ENCODE peak calls at places on chromosomes 6 and 20, in four cellular contexts. S is GM10248, I is GM20000, U is spleen. D is an unnamed sample.

GRCh38 chr6:163579880-163580295 is 165.4 kb downstream of the QKI start:
- DNase-seq in S (no peak), I (no peak), U (no peak), D (peak)

GRCh38 chr6:126188271-126188909 is 151.5 kb upstream of the CENPW start:
- DNase-seq in S (no peak), I (no peak), U (no peak), D (no peak)

GRCh38 chr20:34324541-34324940 is 21.4 kb upstream of the AHCY start:
- DNase-seq in S (no peak), I (no peak), U (no peak), D (no peak)

GRCh38 chr6:125913864-125914351 is 42.7 kb upstream of the HINT3 start:
- DNase-seq in S (no peak), I (no peak), U (no peak), D (no peak)

GRCh38 chr6:137487181-137487910 is 6.8 kb downstream of the OLIG3 start:
- DNase-seq in S (no peak), I (peak), U (no peak), D (no peak)

GRCh38 chr20:6053776-6054688 is at the start of gene LRRN4:
- DNase-seq in S (no peak), I (no peak), U (no peak), D (no peak)

GRCh38 chr6:22147983-22148797 is 148.6 kb downstream of the PRL start:
- DNase-seq in S (no peak), I (no peak), U (no peak), D (no peak)

GRCh38 chr6:151242420-151242841 is 2.7 kb downstream of the AKAP12 start:
- DNase-seq in S (no peak), I (no peak), U (no peak), D (no peak)

GRCh38 chr6:51292659-51293058 is 474.0 kb downstream of the TFAP2B start:
- DNase-seq in S (no peak), I (no peak), U (no peak), D (no peak)

GRCh38 chr6:157741321-157741720 is 81.7 kb upstream of the SNX9 start:
- DNase-seq in S (no peak), I (no peak), U (no peak), D (no peak)

GRCh38 chr6:143396497-143397228 is 53.8 kb downstream of the ADAT2 start:
- DNase-seq in S (no peak), I (no peak), U (no peak), D (no peak)

GRCh38 chr20:44728835-44729342 is 13.7 kb downstream of the CCN5 start:
- DNase-seq in S (no peak), I (no peak), U (no peak), D (no peak)

GRCh38 chr20:46089076-46089337 is 755 bp downstream of the NCOA5 start:
- DNase-seq in S (no peak), I (no peak), U (no peak), D (no peak)

GRCh38 chr20:46090095-46090388 is 280 bp upstream of the NCOA5 start:
- DNase-seq in S (no peak), I (no peak), U (no peak), D (no peak)

GRCh38 chr20:46088409-46089075 is 1.2 kb downstream of the NCOA5 start:
- DNase-seq in S (no peak), I (no peak), U (no peak), D (peak)

GRCh38 chr20:46087161-46087560 is 2.6 kb downstream of the NCOA5 start:
- DNase-seq in S (no peak), I (no peak), U (no peak), D (no peak)

DNA sequence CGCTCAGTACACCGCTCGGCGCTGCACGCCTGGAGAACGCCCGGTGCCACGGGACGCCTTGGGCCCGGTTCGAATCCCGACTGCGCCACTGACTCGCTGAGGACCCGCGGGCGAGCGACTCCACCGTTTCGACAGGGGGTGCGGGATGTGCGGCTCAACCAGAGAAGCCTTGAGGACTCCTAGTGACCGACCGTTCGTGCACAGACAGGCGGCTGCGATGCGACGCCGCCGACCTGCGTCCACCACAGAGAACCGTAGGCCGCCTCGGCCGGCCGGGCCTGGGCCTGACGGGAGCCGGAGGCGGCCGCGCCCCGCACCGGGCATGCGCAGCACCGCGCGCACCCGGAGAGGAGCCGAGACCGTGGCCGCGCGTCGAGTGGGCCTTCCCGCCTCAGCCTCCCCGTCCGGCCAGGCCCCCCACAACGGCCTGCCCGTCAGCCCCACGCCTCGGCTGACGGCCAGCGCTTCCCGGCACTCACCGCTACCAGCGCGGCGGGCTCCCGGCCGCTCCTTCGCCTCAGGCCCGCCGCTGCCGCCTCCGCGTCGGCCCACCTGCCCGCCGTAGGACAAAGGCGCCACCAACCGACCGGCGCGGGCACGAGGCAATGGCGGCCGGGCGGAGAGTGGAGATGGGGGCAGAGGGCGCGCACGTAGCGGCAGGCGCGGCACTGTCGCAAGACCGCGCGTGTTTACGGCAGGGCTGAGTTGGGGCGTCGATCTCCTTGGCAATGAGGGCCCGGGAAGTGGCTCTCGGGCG is at the start of gene NCOA5:
- DNase-seq in S (peak), I (peak), U (peak), D (peak)
- TF ChIP-seq CTCF in S (peak), I (peak), U (peak), D (peak)

GRCh38 chr6:166987930-166988329 is 11.3 kb upstream of the CEP43 start:
- DNase-seq in S (no peak), I (no peak), U (no peak), D (no peak)
- TF ChIP-seq CTCF in S (peak), I (no peak), U (no peak), D (no peak)

DNA sequence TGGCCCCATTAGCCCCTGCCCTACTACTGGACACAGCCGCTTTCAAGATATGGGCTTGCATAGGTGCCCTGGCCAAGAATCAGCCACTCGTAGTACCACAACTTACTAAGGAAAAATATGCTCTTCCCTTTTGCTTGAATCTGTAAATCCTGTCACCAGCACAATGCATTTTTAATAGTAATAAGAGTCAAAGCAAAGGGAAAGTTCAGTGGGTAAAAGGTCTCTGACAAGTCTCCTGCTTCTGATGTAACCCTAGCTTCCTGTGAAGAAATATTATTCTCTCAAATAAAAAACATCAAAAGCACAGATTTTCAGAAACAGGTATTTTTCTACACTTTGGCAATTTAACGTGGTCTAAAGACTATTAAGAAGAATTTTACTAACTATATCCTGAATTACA is 373.8 kb downstream of the GJA1 start:
- DNase-seq in S (no peak), I (no peak), U (no peak), D (no peak)
- TF ChIP-seq CTCF in S (no peak), I (no peak), U (no peak), D (no peak)

DNA sequence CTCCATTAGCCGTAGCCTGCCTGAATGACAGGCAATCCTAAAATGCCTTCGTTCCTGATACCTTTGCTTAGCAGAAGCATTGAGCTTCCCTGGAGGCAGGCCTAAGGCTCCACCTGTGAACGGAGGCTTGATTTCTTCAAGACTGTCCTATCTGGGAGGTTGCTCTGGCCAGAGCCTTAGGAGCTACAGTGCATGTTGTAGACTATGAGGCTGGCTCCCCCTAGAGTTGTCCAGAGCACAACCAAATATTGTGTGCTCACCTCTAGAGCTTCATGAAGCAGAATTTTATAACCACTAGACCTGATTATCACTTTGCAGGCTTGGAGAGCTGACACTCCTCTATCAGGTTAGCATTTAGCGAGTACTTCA is 217.8 kb downstream of the MAFB start:
- DNase-seq in S (no peak), I (no peak), U (no peak), D (peak)
- TF ChIP-seq CTCF in S (no peak), I (no peak), U (no peak), D (no peak)

GRCh38 chr6:70343313-70343712 is 40.4 kb upstream of the COL9A1 start:
- DNase-seq in S (no peak), I (no peak), U (no peak), D (no peak)
- TF ChIP-seq CTCF in S (no peak), I (no peak), U (no peak), D (no peak)